ENCODE peak calls at places on chromosomes 11 and 22, in five cellular contexts. N, R, I, E and B are unnamed samples.
A peak's percentile ranks its signal among the peaks of the same experiment; 100 is the strongest.

GRCh38 chr22:28978158-28978557 is 83.5 kb downstream of the C22orf31 start:
- DNase-seq in N (no peak), R (no peak), I (no peak), E (no peak), B (no peak)

GRCh38 chr11:13141731-13142724 is 132.9 kb downstream of the RASSF10 start:
- DNase-seq in N (no peak), R (no peak), I (no peak), E (no peak), B (no peak)

GRCh38 chr11:62705880-62706831 is 1.1 kb downstream of the BSCL2 start:
- DNase-seq in N (peak; percentile 93), R (peak; percentile 98), I (peak; percentile 97), E (peak; percentile 94), B (peak; percentile 88)

GRCh38 chr22:40120783-40121182 is 56.9 kb upstream of the TNRC6B start:
- DNase-seq in N (no peak), R (no peak), I (no peak), E (no peak), B (no peak)

GRCh38 chr11:103257360-103257759 is 148.1 kb downstream of the DYNC2H1 start:
- DNase-seq in N (no peak), R (no peak), I (no peak), E (peak; percentile 2), B (no peak)

GRCh38 chr22:49570032-49570848 is 257.4 kb downstream of the BRD1 start:
- DNase-seq in N (no peak), R (peak; percentile 81), I (peak; percentile 36), E (no peak), B (no peak)

GRCh38 chr11:64438986-64439771 is 80.2 kb downstream of the RPS6KA4 start:
- DNase-seq in N (no peak), R (no peak), I (no peak), E (no peak), B (no peak)

GRCh38 chr22:25623310-25623734 is 58.8 kb downstream of the GRK3 start:
- DNase-seq in N (no peak), R (no peak), I (no peak), E (no peak), B (no peak)

GRCh38 chr11:66617148-66617814 is 851 bp downstream of the RBM14 start:
- DNase-seq in N (no peak), R (peak; percentile 91), I (no peak), E (no peak), B (no peak)

GRCh38 chr11:86999859-87000753 is 37.6 kb upstream of the TMEM135 start:
- DNase-seq in N (no peak), R (no peak), I (no peak), E (peak; percentile 18), B (no peak)